ENCODE peak calls at places on chromosomes 6 and 20, in four cellular contexts. One of them, this sample, is unnamed.
A peak's percentile ranks its signal among the peaks of the same experiment; 100 is the strongest.

GRCh38 chr20:19673575-19673974 is 84.5 kb upstream of the RIN2 start:
- DNase-seq in NCI-H1436: no peak
- DNase-seq in colonic mucosa: no peak
- DNase-seq in globus pallidus: no peak
- DNase-seq in this sample: no peak

GRCh38 chr6:43089874-43090556 is 13.9 kb downstream of the PTK7 start:
- DNase-seq in NCI-H1436: no peak
- DNase-seq in colonic mucosa: no peak
- DNase-seq in globus pallidus: no peak
- DNase-seq in this sample: no peak

GRCh38 chr6:166221040-166221439 is 53.4 kb upstream of the TBXT start:
- DNase-seq in NCI-H1436: no peak
- DNase-seq in colonic mucosa: no peak
- DNase-seq in globus pallidus: no peak
- DNase-seq in this sample: no peak

GRCh38 chr20:59518881-59519706 is 85.2 kb upstream of the PHACTR3 start:
- DNase-seq in NCI-H1436: peak; percentile 25
- DNase-seq in colonic mucosa: peak; percentile 31
- DNase-seq in globus pallidus: peak; percentile 18
- DNase-seq in this sample: no peak

GRCh38 chr20:63321148-63321831 is 28.3 kb downstream of the COL20A1 start:
- DNase-seq in NCI-H1436: no peak
- DNase-seq in colonic mucosa: no peak
- DNase-seq in globus pallidus: no peak
- DNase-seq in this sample: no peak

GRCh38 chr6:87705070-87705691 is 3.1 kb upstream of the AKIRIN2 start:
- DNase-seq in NCI-H1436: no peak
- DNase-seq in colonic mucosa: no peak
- DNase-seq in globus pallidus: no peak
- DNase-seq in this sample: no peak

GRCh38 chr6:35368038-35368887 is 25.9 kb downstream of the PPARD start:
- DNase-seq in NCI-H1436: no peak
- DNase-seq in colonic mucosa: no peak
- DNase-seq in globus pallidus: no peak
- DNase-seq in this sample: no peak

GRCh38 chr6:92114091-92114490 is 1305.3 kb downstream of the EPHA7 start:
- DNase-seq in NCI-H1436: no peak
- DNase-seq in colonic mucosa: no peak
- DNase-seq in globus pallidus: no peak
- DNase-seq in this sample: peak; percentile 6

This sample was measured in NCI-H1092.